ENCODE peak calls at places on chromosome 2, in nine cellular contexts. H is fibroblast of lung, K is Caco-2, Q is mammary epithelial cell, A is adrenal gland, L is endothelial cell of umbilical vein, Z is foreskin keratinocyte, P is psoas muscle, X is spleen. B is an unnamed sample. For H3K4me1, the result is how much of the 10 kb centered on the place peaks cover.

GRCh38 chr2:217835931-217836881 is 166.6 kb downstream of the TNS1 start:
- DNase-seq in L (no peak), X (no peak), K (no peak), Q (peak), A (no peak), H (peak), Z (no peak), P (peak), B (no peak)

GRCh38 chr2:222903234-222904220 is 42.7 kb downstream of the ACSL3 start:
- DNase-seq in Z (no peak), K (peak), P (no peak), X (no peak), A (peak), L (peak), Q (peak), H (peak), B (no peak)

GRCh38 chr2:60215295-60215990 is 338.0 kb downstream of the BCL11A start:
- DNase-seq in Z (no peak), X (no peak), L (no peak), H (no peak), K (no peak), P (no peak), Q (no peak), A (no peak), B (no peak)

GRCh38 chr2:181231886-181232644 is 225.1 kb upstream of the ITGA4 start:
- DNase-seq in L (no peak), A (no peak), Q (no peak), X (no peak), H (peak), Z (no peak), P (no peak), K (no peak), B (no peak)

GRCh38 chr2:36318547-36318946 is 37.0 kb upstream of the CRIM1 start:
- DNase-seq in Q (no peak), H (no peak), K (peak), L (no peak), Z (no peak), P (no peak), X (no peak), A (no peak), B (no peak)

GRCh38 chr2:98823196-98824166 is 92.5 kb upstream of the MGAT4A start:
- DNase-seq in L (no peak), Q (peak), A (no peak), X (peak), K (no peak), H (no peak), Z (no peak), P (no peak), B (no peak)

GRCh38 chr2:5164806-5165525 is 527.2 kb upstream of the SOX11 start:
- DNase-seq in X (no peak), P (no peak), K (no peak), A (no peak), Q (peak), H (peak), L (peak), Z (peak), B (no peak)

GRCh38 chr2:195636890-195637289 is 20.1 kb upstream of the SLC39A10 start:
- DNase-seq in X (no peak), A (no peak), H (no peak), P (no peak), L (no peak), Q (peak), K (no peak), Z (no peak), B (no peak)

GRCh38 chr2:236449167-236449586 is 120.4 kb upstream of the ACKR3 start:
- DNase-seq in L (no peak), H (no peak), Z (no peak), A (no peak), X (no peak), K (no peak), Q (peak), P (no peak), B (no peak)

GRCh38 chr2:122627388-122627787 is 871.9 kb downstream of the TSN start:
- DNase-seq in X (no peak), H (no peak), L (no peak), K (no peak), Z (no peak), A (no peak), P (no peak), Q (peak), B (no peak)

GRCh38 chr2:215882689-215883088 is 130.7 kb downstream of the MREG start:
- DNase-seq in A (no peak), P (no peak), K (no peak), H (no peak), Z (peak), Q (peak), X (no peak), L (no peak), B (no peak)

DNA sequence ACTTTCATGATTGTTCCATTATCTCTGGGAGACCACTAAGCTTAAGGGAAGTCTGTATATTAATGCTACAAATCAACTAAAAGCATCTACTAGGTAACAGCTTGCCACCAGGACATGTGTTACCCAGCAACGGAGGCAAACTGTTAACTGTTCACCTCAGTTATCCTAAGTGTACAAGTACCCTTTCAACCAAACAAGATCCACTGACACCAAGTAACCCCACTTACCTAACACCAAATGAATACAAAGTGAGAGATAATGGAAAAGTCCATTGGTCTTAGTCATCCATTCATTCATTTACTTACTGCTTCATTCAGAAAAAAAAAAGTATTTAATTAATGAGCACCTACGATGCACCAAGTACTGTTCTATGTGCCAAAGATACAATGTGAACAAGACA is 54.7 kb upstream of the KIDINS220 start:
- DNase-seq in X (no peak), A (no peak), Z (no peak), P (no peak), H (no peak), K (no peak), Q (no peak), L (no peak), B (no peak)
- TF ChIP-seq CTCF in X (no peak), A (no peak), Z (no peak), P (no peak), H (no peak), K (no peak), Q (no peak), L (no peak), B (no peak)

GRCh38 chr2:55018619-55019018 is 31.6 kb downstream of the RTN4 start:
- DNase-seq in K (no peak), A (no peak), Z (no peak), Q (no peak), H (no peak), L (no peak), P (no peak), X (no peak), B (no peak)
- H3K4me1 ChIP-seq in K (under half), A (under half), Z (half or more), Q (under half), H (under half), L (half or more), P (under half), X (half or more), B (under half)

GRCh38 chr2:242031481-242032019 is 162.0 kb downstream of the RTP5 start:
- DNase-seq in A (peak), X (peak), K (no peak), P (peak), H (peak), L (no peak), Q (peak), Z (peak), B (peak)

GRCh38 chr2:242027676-242028450 is 158.3 kb downstream of the RTP5 start:
- DNase-seq in K (no peak), H (no peak), A (no peak), Z (no peak), X (peak), L (no peak), P (peak), Q (no peak), B (peak)

GRCh38 chr2:242030226-242030575 is 160.7 kb downstream of the RTP5 start:
- DNase-seq in H (no peak), A (peak), P (peak), K (no peak), Z (no peak), Q (no peak), L (no peak), X (peak), B (peak)

GRCh38 chr2:242030858-242031257 is 161.3 kb downstream of the RTP5 start:
- DNase-seq in Q (no peak), H (no peak), K (no peak), X (peak), A (peak), P (peak), Z (no peak), L (no peak), B (peak)

GRCh38 chr2:242029422-242030225 is 160.1 kb downstream of the RTP5 start:
- DNase-seq in A (peak), Q (no peak), K (no peak), Z (no peak), P (peak), L (no peak), H (no peak), X (peak), B (peak)
- TF ChIP-seq CTCF in A (no peak), Q (no peak), K (no peak), Z (no peak), P (no peak), L (no peak), H (peak), X (no peak), B (no peak)

DNA sequence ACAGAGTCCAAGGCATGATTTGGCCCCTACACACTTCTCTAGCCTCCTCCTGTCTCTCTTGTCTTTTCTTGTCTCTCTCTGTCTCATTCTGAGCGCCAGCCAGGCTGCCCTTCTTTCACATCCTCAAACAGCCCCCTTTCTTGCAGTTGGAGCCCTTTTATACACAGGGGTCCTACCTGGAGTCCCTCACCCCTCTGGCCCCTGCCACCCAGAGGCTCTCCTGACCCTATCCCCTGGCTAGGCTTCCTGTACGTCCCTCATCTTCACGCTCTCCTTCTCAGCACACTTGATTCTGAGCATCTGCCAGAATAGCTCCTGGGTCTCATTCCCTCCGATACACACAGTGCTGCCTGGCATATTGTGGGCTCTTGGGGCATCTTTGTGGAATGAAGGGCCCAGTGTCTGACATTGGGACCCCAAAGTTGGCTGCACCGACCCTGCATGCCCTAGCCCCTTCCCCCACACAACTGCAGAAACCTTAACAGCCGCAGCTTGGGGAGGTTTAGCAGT is 261.9 kb downstream of the DYSF start:
- DNase-seq in Z (no peak), P (no peak), Q (no peak), H (no peak), K (no peak), L (no peak), X (no peak), A (no peak), B (no peak)
- H3K4me1 ChIP-seq in Z (under half), P (half or more), Q (under half), H (under half), K (under half), L (under half), X (under half), A (under half), B (under half)

B was measured in upper lobe of right lung.